ENCODE peak calls at places on chromosome 6, in nine cellular contexts. One of them, this sample, is unnamed.

GRCh38 chr6:123415844-123416468 is 220.8 kb downstream of the TRDN start:
- DNase-seq in cardiac fibroblast: peak; percentile 67
- DNase-seq in brain microvascular endothelial cell: peak; percentile 52
- DNase-seq in astrocyte of the cerebellum: peak; percentile 44
- DNase-seq in NB4: peak; percentile 68
- DNase-seq in spleen: no peak
- DNase-seq in AG04449: peak; percentile 1
- DNase-seq in upper lobe of right lung: no peak
- DNase-seq in cardiac muscle cell: peak; percentile 82
- DNase-seq in this sample: peak; percentile 24

GRCh38 chr6:13351271-13351670 is 22.9 kb upstream of the TBC1D7 start:
- DNase-seq in cardiac fibroblast: no peak
- DNase-seq in brain microvascular endothelial cell: no peak
- DNase-seq in astrocyte of the cerebellum: no peak
- DNase-seq in NB4: no peak
- DNase-seq in spleen: no peak
- DNase-seq in AG04449: no peak
- DNase-seq in upper lobe of right lung: no peak
- DNase-seq in cardiac muscle cell: peak; percentile 84
- DNase-seq in this sample: no peak

GRCh38 chr6:154380733-154381132 is 24.1 kb upstream of the IPCEF1 start:
- DNase-seq in cardiac fibroblast: no peak
- DNase-seq in brain microvascular endothelial cell: no peak
- DNase-seq in astrocyte of the cerebellum: no peak
- DNase-seq in NB4: no peak
- DNase-seq in spleen: no peak
- DNase-seq in AG04449: no peak
- DNase-seq in upper lobe of right lung: no peak
- DNase-seq in cardiac muscle cell: no peak
- DNase-seq in this sample: no peak

GRCh38 chr6:137494967-137495595 is 887 bp upstream of the OLIG3 start:
- DNase-seq in cardiac fibroblast: no peak
- DNase-seq in brain microvascular endothelial cell: no peak
- DNase-seq in astrocyte of the cerebellum: no peak
- DNase-seq in NB4: no peak
- DNase-seq in spleen: no peak
- DNase-seq in AG04449: no peak
- DNase-seq in upper lobe of right lung: no peak
- DNase-seq in cardiac muscle cell: no peak
- DNase-seq in this sample: no peak

GRCh38 chr6:170212051-170212756 is 78.7 kb downstream of the DLL1 start:
- DNase-seq in cardiac fibroblast: no peak
- DNase-seq in brain microvascular endothelial cell: no peak
- DNase-seq in astrocyte of the cerebellum: no peak
- DNase-seq in NB4: no peak
- DNase-seq in spleen: peak; percentile 52
- DNase-seq in AG04449: no peak
- DNase-seq in upper lobe of right lung: peak; percentile 53
- DNase-seq in cardiac muscle cell: no peak
- DNase-seq in this sample: no peak

GRCh38 chr6:37582309-37582708 is 82.6 kb upstream of the CCDC167 start:
- DNase-seq in cardiac fibroblast: no peak
- DNase-seq in brain microvascular endothelial cell: no peak
- DNase-seq in astrocyte of the cerebellum: no peak
- DNase-seq in NB4: no peak
- DNase-seq in spleen: peak; percentile 3
- DNase-seq in AG04449: peak; percentile 28
- DNase-seq in upper lobe of right lung: no peak
- DNase-seq in cardiac muscle cell: peak; percentile 28
- DNase-seq in this sample: no peak

GRCh38 chr6:38722037-38722436 is 6.9 kb downstream of the DNAH8 start:
- DNase-seq in cardiac fibroblast: no peak
- DNase-seq in brain microvascular endothelial cell: no peak
- DNase-seq in astrocyte of the cerebellum: no peak
- DNase-seq in NB4: no peak
- DNase-seq in spleen: no peak
- DNase-seq in AG04449: no peak
- DNase-seq in upper lobe of right lung: no peak
- DNase-seq in cardiac muscle cell: no peak
- DNase-seq in this sample: no peak

GRCh38 chr6:134980846-134981245 is 30.9 kb upstream of the ALDH8A1 start:
- DNase-seq in cardiac fibroblast: no peak
- DNase-seq in brain microvascular endothelial cell: no peak
- DNase-seq in astrocyte of the cerebellum: no peak
- DNase-seq in NB4: no peak
- DNase-seq in spleen: no peak
- DNase-seq in AG04449: no peak
- DNase-seq in upper lobe of right lung: no peak
- DNase-seq in cardiac muscle cell: no peak
- DNase-seq in this sample: no peak

GRCh38 chr6:5053038-5053437 is 32.1 kb upstream of the PPP1R3G start:
- DNase-seq in cardiac fibroblast: peak; percentile 55
- DNase-seq in brain microvascular endothelial cell: no peak
- DNase-seq in astrocyte of the cerebellum: no peak
- DNase-seq in NB4: peak; percentile 42
- DNase-seq in spleen: no peak
- DNase-seq in AG04449: no peak
- DNase-seq in upper lobe of right lung: no peak
- DNase-seq in cardiac muscle cell: no peak
- DNase-seq in this sample: no peak

GRCh38 chr6:82268301-82268846 is 20.8 kb upstream of the IBTK start:
- DNase-seq in cardiac fibroblast: peak; percentile 39
- DNase-seq in brain microvascular endothelial cell: no peak
- DNase-seq in astrocyte of the cerebellum: no peak
- DNase-seq in NB4: no peak
- DNase-seq in spleen: no peak
- DNase-seq in AG04449: no peak
- DNase-seq in upper lobe of right lung: no peak
- DNase-seq in cardiac muscle cell: no peak
- DNase-seq in this sample: no peak

GRCh38 chr6:165049362-165049761 is 260.0 kb downstream of the C6orf118 start:
- DNase-seq in cardiac fibroblast: peak; percentile 31
- DNase-seq in brain microvascular endothelial cell: no peak
- DNase-seq in astrocyte of the cerebellum: no peak
- DNase-seq in NB4: peak; percentile 69
- DNase-seq in spleen: no peak
- DNase-seq in AG04449: no peak
- DNase-seq in upper lobe of right lung: no peak
- DNase-seq in cardiac muscle cell: peak; percentile 50
- DNase-seq in this sample: no peak

GRCh38 chr6:75450903-75451302 is 42.7 kb downstream of the FILIP1 start:
- DNase-seq in cardiac fibroblast: no peak
- DNase-seq in brain microvascular endothelial cell: no peak
- DNase-seq in astrocyte of the cerebellum: no peak
- DNase-seq in NB4: peak; percentile 71
- DNase-seq in spleen: no peak
- DNase-seq in AG04449: no peak
- DNase-seq in upper lobe of right lung: no peak
- DNase-seq in cardiac muscle cell: no peak
- DNase-seq in this sample: no peak

GRCh38 chr6:129498950-129499870 is 210.8 kb downstream of the ARHGAP18 start:
- DNase-seq in cardiac fibroblast: peak; percentile 70
- DNase-seq in brain microvascular endothelial cell: peak; percentile 29
- DNase-seq in astrocyte of the cerebellum: peak; percentile 49
- DNase-seq in NB4: peak; percentile 63
- DNase-seq in spleen: no peak
- DNase-seq in AG04449: no peak
- DNase-seq in upper lobe of right lung: no peak
- DNase-seq in cardiac muscle cell: peak; percentile 61
- DNase-seq in this sample: peak; percentile 78

GRCh38 chr6:101777646-101778045 is 384.1 kb downstream of the GRIK2 start:
- DNase-seq in cardiac fibroblast: no peak
- DNase-seq in brain microvascular endothelial cell: no peak
- DNase-seq in astrocyte of the cerebellum: no peak
- DNase-seq in NB4: no peak
- DNase-seq in spleen: no peak
- DNase-seq in AG04449: no peak
- DNase-seq in upper lobe of right lung: no peak
- DNase-seq in cardiac muscle cell: peak; percentile 39
- DNase-seq in this sample: no peak

GRCh38 chr6:43274916-43275597 is 23.0 kb upstream of the SLC22A7 start:
- DNase-seq in cardiac fibroblast: no peak
- DNase-seq in brain microvascular endothelial cell: no peak
- DNase-seq in astrocyte of the cerebellum: no peak
- DNase-seq in NB4: no peak
- DNase-seq in spleen: no peak
- DNase-seq in AG04449: no peak
- DNase-seq in upper lobe of right lung: peak; percentile 68
- DNase-seq in cardiac muscle cell: no peak
- DNase-seq in this sample: no peak

GRCh38 chr6:24607310-24607709 is 38.7 kb downstream of the KIAA0319 start:
- DNase-seq in cardiac fibroblast: no peak
- DNase-seq in brain microvascular endothelial cell: no peak
- DNase-seq in astrocyte of the cerebellum: no peak
- DNase-seq in NB4: no peak
- DNase-seq in spleen: no peak
- DNase-seq in AG04449: no peak
- DNase-seq in upper lobe of right lung: no peak
- DNase-seq in cardiac muscle cell: no peak
- DNase-seq in this sample: no peak

DNA sequence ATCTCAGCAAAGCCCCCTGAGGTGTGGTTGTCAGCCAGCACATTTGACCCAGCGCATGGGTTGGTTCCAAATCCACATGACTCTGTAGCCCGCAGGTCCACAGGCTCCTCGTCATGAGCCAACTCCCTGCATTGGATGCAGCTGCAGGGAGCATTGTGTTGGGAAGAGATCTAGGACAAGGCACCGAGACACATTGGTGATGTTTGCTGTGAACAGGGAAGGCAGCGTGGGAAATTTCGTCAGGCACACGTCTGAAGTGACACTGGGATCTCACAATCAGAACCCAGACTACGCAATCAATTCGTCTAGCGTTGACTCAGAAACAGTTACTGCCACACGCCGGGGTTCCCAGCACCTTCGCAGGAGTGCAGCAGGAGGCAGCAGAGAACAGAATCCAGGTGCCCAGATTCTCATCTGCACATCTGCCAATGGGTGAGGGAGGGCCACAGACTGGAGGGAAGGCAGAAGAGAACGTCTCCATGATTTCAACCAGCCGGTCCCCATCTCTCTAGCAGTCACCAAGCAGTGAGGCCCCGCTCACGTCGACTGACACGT is 177.0 kb downstream of the TTLL2 start:
- DNase-seq in cardiac fibroblast: peak; percentile 25
- DNase-seq in brain microvascular endothelial cell: no peak
- DNase-seq in astrocyte of the cerebellum: no peak
- DNase-seq in NB4: peak; percentile 15
- DNase-seq in spleen: no peak
- DNase-seq in AG04449: no peak
- DNase-seq in upper lobe of right lung: no peak
- DNase-seq in cardiac muscle cell: peak; percentile 51
- DNase-seq in this sample: no peak
- TF ChIP-seq CTCF in cardiac fibroblast: no peak
- TF ChIP-seq CTCF in brain microvascular endothelial cell: peak; percentile 15
- TF ChIP-seq CTCF in astrocyte of the cerebellum: peak; percentile 25
- TF ChIP-seq CTCF in NB4: no peak
- TF ChIP-seq CTCF in spleen: peak; percentile 10
- TF ChIP-seq CTCF in AG04449: no peak
- TF ChIP-seq CTCF in upper lobe of right lung: peak; percentile 14
- TF ChIP-seq CTCF in cardiac muscle cell: peak; percentile 31
- TF ChIP-seq CTCF in this sample: no peak

GRCh38 chr6:147167576-147168461 is 36.4 kb upstream of the STXBP5 start:
- DNase-seq in cardiac fibroblast: no peak
- DNase-seq in brain microvascular endothelial cell: no peak
- DNase-seq in astrocyte of the cerebellum: no peak
- DNase-seq in NB4: no peak
- DNase-seq in spleen: no peak
- DNase-seq in AG04449: no peak
- DNase-seq in upper lobe of right lung: no peak
- DNase-seq in cardiac muscle cell: no peak
- DNase-seq in this sample: no peak
- H3K4me3 ChIP-seq in cardiac fibroblast: no peak overlapping the region
- H3K4me3 ChIP-seq in brain microvascular endothelial cell: no peak overlapping the region
- H3K4me3 ChIP-seq in astrocyte of the cerebellum: no peak overlapping the region
- H3K4me3 ChIP-seq in NB4: no peak overlapping the region
- H3K4me3 ChIP-seq in spleen: no peak overlapping the region
- H3K4me3 ChIP-seq in AG04449: no peak overlapping the region
- H3K4me3 ChIP-seq in upper lobe of right lung: no peak overlapping the region
- H3K4me3 ChIP-seq in cardiac muscle cell: no peak overlapping the region
- H3K4me3 ChIP-seq in this sample: no peak overlapping the region

GRCh38 chr6:168557512-168557911 is 116.5 kb downstream of the SMOC2 start:
- DNase-seq in cardiac fibroblast: no peak
- DNase-seq in brain microvascular endothelial cell: no peak
- DNase-seq in astrocyte of the cerebellum: no peak
- DNase-seq in NB4: no peak
- DNase-seq in spleen: no peak
- DNase-seq in AG04449: no peak
- DNase-seq in upper lobe of right lung: no peak
- DNase-seq in cardiac muscle cell: no peak
- DNase-seq in this sample: no peak
- TF ChIP-seq CTCF in cardiac fibroblast: no peak
- TF ChIP-seq CTCF in brain microvascular endothelial cell: no peak
- TF ChIP-seq CTCF in astrocyte of the cerebellum: no peak
- TF ChIP-seq CTCF in NB4: no peak
- TF ChIP-seq CTCF in spleen: no peak
- TF ChIP-seq CTCF in AG04449: no peak
- TF ChIP-seq CTCF in upper lobe of right lung: no peak
- TF ChIP-seq CTCF in cardiac muscle cell: no peak
- TF ChIP-seq CTCF in this sample: no peak

DNA sequence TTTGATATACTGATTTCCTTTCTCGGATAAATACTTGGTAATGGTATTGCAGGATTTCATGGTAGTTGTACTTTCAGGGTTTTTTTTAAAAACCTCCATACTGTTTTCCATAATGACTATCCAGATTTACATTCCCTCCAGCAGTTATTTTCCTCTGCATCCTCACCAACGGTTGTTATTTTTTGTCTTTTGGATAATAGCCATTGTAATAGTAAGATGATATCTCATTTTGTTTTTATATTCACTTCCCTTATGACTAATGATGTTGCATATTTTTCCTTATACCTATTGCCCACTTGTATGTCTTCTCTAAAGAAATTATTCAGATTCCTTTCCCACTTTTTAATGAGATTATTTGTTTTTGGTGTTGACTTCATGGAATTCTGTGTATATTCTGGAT is 231.0 kb downstream of the MEI4 start:
- DNase-seq in cardiac fibroblast: no peak
- DNase-seq in brain microvascular endothelial cell: no peak
- DNase-seq in astrocyte of the cerebellum: no peak
- DNase-seq in NB4: no peak
- DNase-seq in spleen: no peak
- DNase-seq in AG04449: no peak
- DNase-seq in upper lobe of right lung: no peak
- DNase-seq in cardiac muscle cell: no peak
- DNase-seq in this sample: no peak
- H3K4me3 ChIP-seq in cardiac fibroblast: no peak overlapping the region
- H3K4me3 ChIP-seq in brain microvascular endothelial cell: no peak overlapping the region
- H3K4me3 ChIP-seq in astrocyte of the cerebellum: no peak overlapping the region
- H3K4me3 ChIP-seq in NB4: no peak overlapping the region
- H3K4me3 ChIP-seq in spleen: no peak overlapping the region
- H3K4me3 ChIP-seq in AG04449: no peak overlapping the region
- H3K4me3 ChIP-seq in upper lobe of right lung: no peak overlapping the region
- H3K4me3 ChIP-seq in cardiac muscle cell: no peak overlapping the region
- H3K4me3 ChIP-seq in this sample: no peak overlapping the region